ENCODE peak calls at places on chromosomes 13 and 19, in six cellular contexts. V, E, R, P, G and O are unnamed samples.

GRCh38 chr13:94712812-94713555 is 639 bp upstream of the SOX21 start:
- DNase-seq in P (no peak), G (peak; percentile 20), V (peak; percentile 4), R (peak; percentile 59), E (peak; percentile 50), O (peak; percentile 13)

GRCh38 chr13:84500016-84500415 is 617.7 kb upstream of the SLITRK1 start:
- DNase-seq in P (no peak), G (no peak), E (no peak), V (peak; percentile 1), R (peak; percentile 12), O (peak; percentile 7)

GRCh38 chr13:45280751-45281634 is 60.0 kb downstream of the TPT1 start:
- DNase-seq in R (peak; percentile 74), V (no peak), E (peak; percentile 71), G (peak; percentile 64), P (peak; percentile 74), O (peak; percentile 45)

GRCh38 chr13:113835461-113836274 is 28.2 kb downstream of the GAS6 start:
- DNase-seq in E (no peak), R (peak; percentile 75), V (peak; percentile 74), P (no peak), G (peak; percentile 60), O (peak; percentile 71)

GRCh38 chr19:55654833-55655647 is at the start of gene U2AF2:
- DNase-seq in E (peak; percentile 97), R (peak; percentile 94), P (peak; percentile 97), V (peak; percentile 31), G (peak; percentile 97), O (no peak)

GRCh38 chr13:48268019-48268418 is 35.0 kb downstream of the ITM2B start:
- DNase-seq in G (no peak), E (no peak), V (no peak), P (no peak), R (no peak), O (no peak)

GRCh38 chr13:79480954-79481684 is at the start of gene NDFIP2:
- DNase-seq in V (no peak), G (peak; percentile 89), E (peak; percentile 93), R (peak; percentile 83), P (peak; percentile 88), O (no peak)

GRCh38 chr13:33069365-33069764 is 53.1 kb downstream of the KL start:
- DNase-seq in G (peak; percentile 48), E (no peak), V (no peak), P (no peak), R (peak; percentile 28), O (no peak)

GRCh38 chr19:7744199-7744786 is 3.0 kb downstream of the CD209 start:
- DNase-seq in E (no peak), R (no peak), V (no peak), P (no peak), G (peak; percentile 45), O (no peak)

GRCh38 chr13:104586010-104586746 is 1520.0 kb upstream of the SLC10A2 start:
- DNase-seq in P (no peak), E (peak; percentile 34), R (peak; percentile 95), V (no peak), G (no peak), O (no peak)

GRCh38 chr13:59088716-59089115 is 1075.0 kb downstream of the DIAPH3 start:
- DNase-seq in P (no peak), R (peak; percentile 49), E (no peak), V (no peak), G (no peak), O (no peak)

GRCh38 chr19:14427461-14427860 is 5.6 kb upstream of the PKN1 start:
- DNase-seq in R (no peak), G (no peak), E (no peak), P (no peak), V (no peak), O (no peak)

GRCh38 chr19:14337510-14337909 is 43.7 kb upstream of the ADGRE5 start:
- DNase-seq in G (peak; percentile 63), P (no peak), E (peak; percentile 58), R (no peak), V (no peak), O (no peak)

GRCh38 chr13:89846890-89847585 is 1500.4 kb upstream of the MIR17HG start:
- DNase-seq in G (no peak), P (no peak), V (no peak), E (no peak), R (peak; percentile 76), O (no peak)

GRCh38 chr13:36412736-36413135 is 19.6 kb upstream of the CCNA1 start:
- DNase-seq in R (peak; percentile 34), P (no peak), V (no peak), E (no peak), G (no peak), O (no peak)

GRCh38 chr19:13629687-13630357 is 123.5 kb upstream of the CACNA1A start:
- DNase-seq in R (peak; percentile 77), V (peak; percentile 67), G (no peak), E (no peak), P (no peak), O (peak; percentile 46)

GRCh38 chr19:12325690-12326089 is 7.7 kb downstream of the ZNF563 start:
- DNase-seq in E (no peak), P (no peak), V (no peak), R (no peak), G (no peak), O (no peak)

GRCh38 chr19:41232686-41233085 is 13.7 kb downstream of the AXL start:
- DNase-seq in E (no peak), V (no peak), R (no peak), P (no peak), G (no peak), O (no peak)

GRCh38 chr19:34402074-34402600 is 2.1 kb upstream of the PDCD2L start:
- DNase-seq in V (no peak), E (no peak), R (no peak), P (no peak), G (no peak), O (no peak)

GRCh38 chr13:33676700-33677048 is 141.3 kb upstream of the RFC3 start:
- DNase-seq in P (no peak), R (peak; percentile 45), E (peak; percentile 65), G (peak; percentile 20), V (no peak), O (peak; percentile 10)

GRCh38 chr13:28533441-28534166 is 38.7 kb upstream of the FLT1 start:
- DNase-seq in E (no peak), G (no peak), R (no peak), V (no peak), P (no peak), O (no peak)

GRCh38 chr13:91882918-91883317 is 484.5 kb downstream of the GPC5 start:
- DNase-seq in E (no peak), G (no peak), R (no peak), V (no peak), P (no peak), O (no peak)

GRCh38 chr13:49869514-49869913 is 66.6 kb downstream of the SPRYD7 start:
- DNase-seq in V (no peak), P (no peak), R (peak; percentile 33), G (no peak), E (peak; percentile 48), O (no peak)

GRCh38 chr13:80877209-80877943 is 536.5 kb upstream of the SPRY2 start:
- DNase-seq in R (peak; percentile 62), G (no peak), P (no peak), E (no peak), V (no peak), O (no peak)

GRCh38 chr13:40101708-40102359 is 446.4 kb downstream of the COG6 start:
- DNase-seq in P (no peak), E (no peak), G (peak; percentile 76), R (no peak), V (no peak), O (no peak)

GRCh38 chr19:39814595-39814994 is 19.4 kb downstream of the DYRK1B start:
- DNase-seq in P (peak; percentile 4), G (no peak), E (no peak), R (no peak), V (no peak), O (no peak)

GRCh38 chr13:81686877-81687276 is 1346.0 kb upstream of the SPRY2 start:
- DNase-seq in R (peak; percentile 1), P (no peak), E (peak; percentile 83), G (no peak), V (no peak), O (no peak)

DNA sequence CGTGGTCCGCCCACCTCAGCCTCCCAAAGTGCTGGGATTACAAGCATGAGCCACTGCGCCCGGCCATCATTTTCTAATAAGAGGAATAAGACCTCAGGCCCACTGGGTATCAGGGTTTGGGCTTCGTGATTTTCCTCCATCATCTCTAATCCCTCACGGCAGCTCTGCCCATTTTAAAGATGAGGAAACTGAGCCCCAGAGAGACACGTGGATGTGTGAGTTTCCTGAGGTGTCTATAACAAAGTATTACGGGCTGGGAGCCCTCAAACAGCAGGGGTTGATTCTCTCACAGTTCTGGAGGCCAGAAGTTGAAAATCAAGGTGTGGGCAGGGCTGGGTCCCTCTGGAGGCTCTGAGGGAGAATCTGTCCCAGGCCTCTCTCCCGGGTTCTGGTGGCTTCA is 33.7 kb downstream of the MYO9B start:
- DNase-seq in E (no peak), V (no peak), P (no peak), G (no peak), R (no peak), O (no peak)
- H3K4me3 ChIP-seq in E (no peak overlapping the region), V (no peak overlapping the region), P (no peak overlapping the region), G (peak overlapping the region; percentile 45), R (no peak overlapping the region), O (no peak overlapping the region)

DNA sequence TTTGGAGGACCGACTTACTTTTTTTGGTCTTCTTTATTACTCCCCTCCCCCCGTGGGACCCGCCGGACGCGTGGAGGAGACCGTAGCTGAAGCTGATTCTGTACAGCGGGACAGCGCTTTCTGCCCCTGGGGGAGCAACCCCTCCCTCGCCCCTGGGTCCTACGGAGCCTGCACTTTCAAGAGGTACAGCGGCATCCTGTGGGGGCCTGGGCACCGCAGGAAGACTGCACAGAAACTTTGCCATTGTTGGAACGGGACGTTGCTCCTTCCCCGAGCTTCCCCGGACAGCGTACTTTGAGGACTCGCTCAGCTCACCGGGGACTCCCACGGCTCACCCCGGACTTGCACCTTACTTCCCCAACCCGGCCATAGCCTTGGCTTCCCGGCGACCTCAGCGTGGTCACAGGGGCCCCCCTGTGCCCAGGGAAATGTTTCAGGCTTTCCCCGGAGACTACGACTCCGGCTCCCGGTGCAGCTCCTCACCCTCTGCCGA is 409 bp downstream of the FOSB start:
- DNase-seq in R (no peak), P (peak; percentile 81), V (no peak), E (no peak), G (peak; percentile 31), O (no peak)
- TF ChIP-seq CTCF in R (no peak), P (no peak), V (no peak), E (no peak), G (no peak), O (no peak)

GRCh38 chr19:48751835-48752510 is 468 bp downstream of the FUT1 start:
- DNase-seq in P (no peak), G (no peak), E (no peak), R (no peak), V (no peak), O (no peak)
- H3K4me3 ChIP-seq in P (peak overlapping the region; percentile 47), G (no peak overlapping the region), E (peak overlapping the region; percentile 57), R (no peak overlapping the region), V (peak overlapping the region; percentile 24), O (no peak overlapping the region)

DNA sequence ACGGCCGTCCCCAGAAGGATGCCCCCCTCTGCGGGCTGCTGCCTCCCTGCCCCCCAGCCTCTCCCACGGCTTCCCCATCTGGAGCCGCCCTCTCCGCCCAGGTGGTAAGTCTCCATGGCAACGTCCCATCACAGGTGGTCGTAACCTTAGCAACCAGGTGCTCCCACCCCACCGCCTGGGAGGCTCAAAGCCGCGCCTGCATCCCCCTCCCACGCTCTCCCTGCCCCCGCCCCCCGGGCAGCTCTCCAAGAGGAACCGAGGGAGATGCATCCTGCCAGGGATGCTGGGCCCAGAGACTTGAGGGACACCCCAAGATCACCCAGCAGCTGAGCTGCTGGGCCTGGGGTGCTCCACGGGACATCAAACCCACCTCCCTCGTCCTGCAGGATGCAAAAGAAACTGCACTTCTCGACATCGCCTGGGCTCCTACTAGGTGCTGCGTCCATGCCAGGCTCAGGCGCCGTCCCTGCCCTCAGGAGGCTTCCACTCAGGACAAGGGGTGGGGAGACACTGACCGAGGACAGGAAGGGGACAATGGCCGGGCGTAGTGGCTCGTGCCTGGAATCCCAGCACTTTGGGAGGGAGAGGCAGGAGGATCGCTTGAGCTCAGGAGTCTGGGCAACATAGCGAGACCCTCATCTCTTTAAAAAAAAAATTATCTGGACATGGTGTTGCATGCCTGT is 5.0 kb upstream of the LINGO3 start:
- DNase-seq in P (no peak), R (no peak), V (no peak), E (no peak), G (no peak), O (no peak)
- TF ChIP-seq CTCF in P (no peak), R (no peak), V (no peak), E (no peak), G (no peak), O (no peak)